ENCODE peak calls at places on chromosomes 16 and 17, in eight cellular contexts. D is AG10803; R is cardiac fibroblast; I is activated T-helper 9 cell treated with anti-CD3 and anti-CD28 coated beads, Interleukin-2, amount 50 U/mL, for 16 hours; Y is central memory CD8-positive, alpha-beta T cell; C is KG1; H is Panc1; P is CD4-positive, CD25-positive, alpha-beta regulatory T cell. Q is an unnamed sample.

GRCh38 chr16:67210069-67210937 is 11.4 kb downstream of the ELMO3 start:
- DNase-seq in D (no peak), R (no peak), I (no peak), Y (no peak), C (no peak), H (no peak), P (no peak), Q (no peak)

GRCh38 chr17:66637491-66637890 is 197.4 kb upstream of the CACNG5 start:
- DNase-seq in D (no peak), R (no peak), I (no peak), Y (no peak), C (no peak), H (no peak), P (no peak), Q (no peak)

GRCh38 chr17:63246344-63246743 is 199.8 kb downstream of the CYB561 start:
- DNase-seq in D (peak; percentile 25), R (peak; percentile 49), I (no peak), Y (no peak), C (no peak), H (no peak), P (no peak), Q (no peak)

GRCh38 chr16:54208262-54208661 is 78.3 kb downstream of the IRX3 start:
- DNase-seq in D (peak; percentile 34), R (peak; percentile 33), I (no peak), Y (no peak), C (no peak), H (no peak), P (no peak), Q (no peak)

GRCh38 chr16:1019234-1019933 is 37.8 kb downstream of the SOX8 start:
- DNase-seq in D (peak; percentile 69), R (peak; percentile 64), I (no peak), Y (no peak), C (no peak), H (no peak), P (no peak), Q (peak; percentile 91)

GRCh38 chr17:75778861-75779249 is 5.8 kb upstream of the UNK start:
- DNase-seq in D (no peak), R (no peak), I (no peak), Y (no peak), C (no peak), H (no peak), P (peak; percentile 69), Q (no peak)

GRCh38 chr16:79613009-79613408 is 12.5 kb upstream of the MAF start:
- DNase-seq in D (peak; percentile 4), R (peak; percentile 25), I (no peak), Y (no peak), C (no peak), H (no peak), P (no peak), Q (no peak)

GRCh38 chr17:47621293-47622178 is 28.2 kb upstream of the KPNB1 start:
- DNase-seq in D (peak; percentile 87), R (peak; percentile 92), I (no peak), Y (no peak), C (no peak), H (peak; percentile 63), P (no peak), Q (peak; percentile 93)

Q was measured in myocyte.